ENCODE peak calls at places on chromosomes 11 and 22, in four cellular contexts. V is K562, H is HepG2, M is GM12878. A is an unnamed sample.

GRCh38 chr11:1572200-1573076 is at the start of gene DUSP8:
- DNase-seq in V (peak), H (peak), M (no peak), A (peak)

GRCh38 chr22:44329179-44329796 is 16.5 kb upstream of the SHISAL1 start:
- DNase-seq in V (no peak), H (no peak), M (peak), A (no peak)

GRCh38 chr11:108307751-108308150 is 84.9 kb downstream of the ATM start:
- DNase-seq in V (no peak), H (no peak), M (no peak), A (no peak)

GRCh38 chr11:86274503-86274902 is 27.5 kb upstream of the HIKESHI start:
- DNase-seq in V (peak), H (peak), M (no peak), A (no peak)

GRCh38 chr22:50621491-50621880 is 6.5 kb downstream of the ARSA start:
- DNase-seq in V (no peak), H (no peak), M (peak), A (no peak)

GRCh38 chr11:3111919-3112690 is 53.0 kb downstream of the OSBPL5 start:
- DNase-seq in V (no peak), H (no peak), M (no peak), A (no peak)

GRCh38 chr11:7670631-7671030 is 2.7 kb downstream of the CYB5R2 start:
- DNase-seq in V (no peak), H (no peak), M (no peak), A (no peak)

GRCh38 chr11:17846852-17847453 is 112.4 kb downstream of the KCNC1 start:
- DNase-seq in V (peak), H (no peak), M (no peak), A (peak)

GRCh38 chr11:17573526-17573925 is 26.5 kb downstream of the OTOG start:
- DNase-seq in V (no peak), H (no peak), M (no peak), A (no peak)

DNA sequence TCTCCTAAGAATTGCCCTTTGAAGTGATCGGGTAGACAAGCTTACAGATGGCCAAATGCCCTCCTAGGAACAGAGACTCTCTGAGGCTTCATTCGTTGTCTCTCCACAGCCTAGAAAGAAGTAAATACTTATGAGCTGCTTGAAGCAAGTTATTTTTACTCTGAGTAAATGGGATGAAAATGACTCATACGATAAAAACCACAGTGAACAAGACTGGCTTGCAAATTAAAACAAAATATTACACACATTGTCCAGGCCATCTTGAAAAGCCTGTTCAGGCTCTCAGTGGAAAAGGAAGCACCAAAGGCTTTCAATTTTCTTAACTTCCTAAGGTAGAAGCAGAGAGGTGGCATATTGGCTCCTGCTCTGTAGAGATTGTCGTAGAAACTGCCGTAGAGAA is 294.2 kb downstream of the NELL1 start:
- DNase-seq in V (no peak), H (no peak), M (no peak), A (no peak)
- TF ChIP-seq CHD4 in V (no peak), H (no peak), M (no peak), A (no peak)

GRCh38 chr11:130582994-130583393 is 134.5 kb downstream of the ADAMTS15 start:
- DNase-seq in V (no peak), H (no peak), M (no peak), A (no peak)

GRCh38 chr11:130582176-130582575 is 133.7 kb downstream of the ADAMTS15 start:
- DNase-seq in V (no peak), H (no peak), M (no peak), A (no peak)

GRCh38 chr11:130580372-130580771 is 131.9 kb downstream of the ADAMTS15 start:
- DNase-seq in V (no peak), H (no peak), M (no peak), A (peak)

GRCh38 chr11:130583866-130584265 is 135.4 kb downstream of the ADAMTS15 start:
- DNase-seq in V (no peak), H (no peak), M (no peak), A (no peak)

DNA sequence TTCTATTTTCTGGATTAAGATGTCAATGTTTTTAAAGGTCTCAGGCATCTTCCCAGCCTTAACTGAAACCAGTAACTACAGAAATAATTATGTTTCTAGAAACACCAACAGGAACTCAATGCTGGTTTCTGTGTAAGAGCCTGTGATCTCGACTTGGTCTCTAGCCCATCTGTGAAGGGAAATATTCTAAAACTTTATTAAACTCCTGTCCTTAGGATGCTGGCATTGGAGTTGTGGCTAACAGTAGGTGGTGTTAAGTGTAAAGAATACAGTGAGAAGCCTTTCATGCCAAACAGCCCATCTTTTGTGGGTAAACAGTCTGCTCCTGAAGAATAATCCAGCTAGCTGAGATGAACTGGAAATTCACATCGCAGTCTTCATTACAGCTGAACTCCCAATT is 133.2 kb downstream of the ADAMTS15 start:
- DNase-seq in V (no peak), H (no peak), M (no peak), A (no peak)
- TF ChIP-seq CHD4 in V (no peak), H (no peak), M (no peak), A (no peak)

GRCh38 chr22:45871721-45872120 is 105.2 kb downstream of the WNT7B start:
- DNase-seq in V (no peak), H (no peak), M (no peak), A (no peak)
- TF ChIP-seq CHD4 in V (no peak), H (no peak), M (no peak), A (no peak)

DNA sequence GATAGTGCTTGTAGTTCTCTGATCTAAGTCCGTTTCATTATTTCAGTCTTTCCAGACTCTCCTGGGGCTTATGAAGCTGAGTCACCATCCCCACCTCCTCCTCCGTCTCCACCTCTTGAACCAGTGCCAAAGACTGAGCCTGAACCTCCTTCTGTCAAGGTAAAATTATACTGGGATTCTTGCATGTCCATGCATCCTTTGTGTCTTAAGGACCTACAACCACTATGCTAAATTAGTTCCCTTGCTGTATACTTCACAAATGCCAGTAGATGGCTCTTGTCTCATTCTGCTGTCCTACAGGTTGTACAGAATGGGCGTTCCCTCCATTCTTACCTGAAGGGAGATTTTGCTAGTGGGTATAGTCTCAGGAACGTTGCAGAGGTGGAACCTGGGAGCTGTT is 42.2 kb downstream of the POLD3 start:
- DNase-seq in V (peak), H (peak), M (no peak), A (peak)
- TF ChIP-seq CHD4 in V (no peak), H (no peak), M (no peak), A (no peak)

GRCh38 chr11:68372114-68372513 is 59.7 kb downstream of the LRP5 start:
- DNase-seq in V (no peak), H (no peak), M (no peak), A (no peak)
- TF ChIP-seq CHD4 in V (no peak), H (no peak), M (no peak), A (no peak)

GRCh38 chr11:68461284-68461861 is 821 bp downstream of the PPP6R3 start:
- DNase-seq in V (peak), H (no peak), M (no peak), A (peak)
- TF ChIP-seq CHD4 in V (no peak), H (no peak), M (no peak), A (no peak)

DNA sequence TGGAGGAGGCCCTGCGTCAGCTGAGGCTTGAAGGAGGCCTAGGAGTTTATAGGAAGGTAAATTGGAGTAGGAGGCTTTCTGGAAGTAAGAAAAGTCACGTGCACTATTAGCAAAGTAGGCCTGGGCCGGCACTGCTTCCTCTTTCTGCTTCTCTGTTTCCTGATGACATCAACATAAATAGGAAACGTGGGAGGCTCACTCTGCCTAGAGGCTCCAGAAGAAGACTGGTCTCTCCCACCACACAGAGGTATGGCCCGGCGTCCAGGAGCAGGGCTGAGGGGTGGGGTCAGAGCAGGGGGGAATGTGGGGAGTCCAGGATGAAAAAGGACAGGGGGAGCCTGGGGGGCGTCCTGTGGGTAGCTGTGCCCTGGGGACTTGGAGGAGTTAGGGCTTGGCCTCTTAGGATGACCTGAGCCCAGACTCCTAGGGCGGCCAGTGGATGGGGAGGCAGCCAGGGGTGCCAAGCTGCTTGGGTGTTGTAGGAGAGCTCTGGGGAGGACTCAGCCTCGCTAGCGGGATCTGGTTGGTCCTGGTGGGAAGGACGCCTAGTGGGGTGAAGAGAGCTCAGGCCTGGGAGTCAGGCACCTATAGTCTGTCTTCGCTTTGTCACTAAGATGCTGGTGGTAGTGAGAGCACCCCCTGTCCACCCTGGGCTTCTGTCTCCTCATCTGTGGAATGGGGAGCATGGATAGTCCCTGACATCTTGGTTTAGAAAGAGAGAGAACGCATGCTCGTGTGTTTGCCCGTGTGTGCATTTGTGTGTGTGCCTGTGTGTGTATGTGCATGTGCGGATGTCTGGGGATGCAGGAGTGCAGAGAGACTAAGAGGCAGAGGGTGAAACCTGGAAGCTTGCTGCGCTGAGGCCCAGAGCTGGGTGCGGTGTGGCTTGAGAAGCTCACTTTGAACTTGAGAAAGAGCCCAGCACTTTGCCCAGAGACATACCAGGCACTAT is at the start of gene CSF2RB:
- DNase-seq in V (peak), H (no peak), M (no peak), A (no peak)
- TF ChIP-seq CHD4 in V (no peak), H (no peak), M (no peak), A (no peak)

GRCh38 chr11:34747261-34747660 is 126.4 kb downstream of the EHF start:
- DNase-seq in V (no peak), H (no peak), M (no peak), A (no peak)
- TF ChIP-seq CHD4 in V (no peak), H (no peak), M (no peak), A (no peak)

DNA sequence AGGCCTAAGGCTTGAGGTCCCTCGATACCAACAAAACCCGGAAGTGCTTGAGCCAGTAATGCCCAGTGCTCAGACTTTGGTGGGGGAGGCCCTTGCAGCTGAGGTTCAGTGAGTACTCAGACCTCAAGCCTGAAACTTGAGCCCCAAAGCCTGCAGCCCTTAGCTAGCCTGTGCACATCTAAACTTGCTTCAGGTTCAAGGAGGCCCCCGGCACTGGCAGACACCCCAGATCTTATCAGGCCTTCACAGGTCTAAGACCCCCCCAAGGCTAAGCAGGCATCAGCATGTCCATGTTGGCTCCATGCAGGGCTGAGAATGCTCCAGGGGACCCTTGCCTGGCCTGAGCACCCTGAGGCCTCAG is 993 bp upstream of the CASTOR1 start:
- DNase-seq in V (no peak), H (no peak), M (no peak), A (no peak)
- TF ChIP-seq CHD4 in V (no peak), H (no peak), M (no peak), A (no peak)

A was measured in A549.